ENCODE peak calls at places on chromosomes 2 and 18, in five cellular contexts. T is stimulated activated naive CD4-positive, alpha-beta T cell; I is astrocyte of the spinal cord; Z is epithelial cell of esophagus; V is NCI-H1436. B is an unnamed sample.

GRCh38 chr2:238154570-238154969 is 4.2 kb upstream of the ERFE start:
- DNase-seq in T (no peak), I (no peak), Z (no peak), V (no peak), B (no peak)

GRCh38 chr2:188495990-188496431 is 204.3 kb downstream of the GULP1 start:
- DNase-seq in Z (peak; percentile 13), T (no peak), V (no peak), I (peak; percentile 62), B (peak; percentile 46)

GRCh38 chr2:122034797-122035196 is 279.3 kb downstream of the TSN start:
- DNase-seq in V (no peak), I (no peak), Z (no peak), T (no peak), B (no peak)

GRCh38 chr2:199230091-199230490 is 227.6 kb downstream of the SATB2 start:
- DNase-seq in T (no peak), I (no peak), V (no peak), Z (peak; percentile 2), B (no peak)

GRCh38 chr2:38959464-38959863 is 69.8 kb downstream of the ARHGEF33 start:
- DNase-seq in T (no peak), I (no peak), Z (no peak), V (no peak), B (no peak)

GRCh38 chr18:68152770-68153169 is 562.1 kb downstream of the TMX3 start:
- DNase-seq in Z (no peak), V (peak; percentile 4), I (no peak), T (no peak), B (no peak)

GRCh38 chr2:159968282-159968900 is 94.0 kb downstream of the PLA2R1 start:
- DNase-seq in Z (peak; percentile 44), T (no peak), I (peak; percentile 28), V (peak; percentile 72), B (peak; percentile 67)

GRCh38 chr18:79524181-79525078 is 128.7 kb downstream of the NFATC1 start:
- DNase-seq in V (no peak), T (peak; percentile 28), Z (no peak), I (no peak), B (no peak)

GRCh38 chr2:232436381-232437129 is 19.4 kb upstream of the ALPI start:
- DNase-seq in V (no peak), Z (no peak), T (no peak), I (no peak), B (no peak)

GRCh38 chr18:9705183-9705864 is 2.8 kb upstream of the RAB31 start:
- DNase-seq in T (no peak), Z (peak; percentile 69), V (no peak), I (peak; percentile 37), B (no peak)